ENCODE peak calls at places on chromosomes 12 and 14, in four cellular contexts. One of them, this sample, is unnamed.

GRCh38 chr12:26334621-26335124 is 139.3 kb downstream of the SSPN start:
- DNase-seq in cerebellum: no peak
- DNase-seq in naive thymus-derived CD8-positive, alpha-beta T cell: no peak
- DNase-seq in stimulated activated CD4-positive, alpha-beta T cell treated with anti-CD3 and anti-CD28 coated beads, TNF-alpha, amount 100 ng/mL, for 24 hours: no peak
- DNase-seq in this sample: no peak

GRCh38 chr12:100254876-100255275 is 12.0 kb downstream of the DEPDC4 start:
- DNase-seq in cerebellum: no peak
- DNase-seq in naive thymus-derived CD8-positive, alpha-beta T cell: no peak
- DNase-seq in stimulated activated CD4-positive, alpha-beta T cell treated with anti-CD3 and anti-CD28 coated beads, TNF-alpha, amount 100 ng/mL, for 24 hours: no peak
- DNase-seq in this sample: peak

GRCh38 chr12:110767863-110768262 is 25.2 kb upstream of the PPP1CC start:
- DNase-seq in cerebellum: no peak
- DNase-seq in naive thymus-derived CD8-positive, alpha-beta T cell: no peak
- DNase-seq in stimulated activated CD4-positive, alpha-beta T cell treated with anti-CD3 and anti-CD28 coated beads, TNF-alpha, amount 100 ng/mL, for 24 hours: no peak
- DNase-seq in this sample: no peak

GRCh38 chr14:89349196-89350008 is 67.6 kb downstream of the FOXN3 start:
- DNase-seq in cerebellum: peak
- DNase-seq in naive thymus-derived CD8-positive, alpha-beta T cell: no peak
- DNase-seq in stimulated activated CD4-positive, alpha-beta T cell treated with anti-CD3 and anti-CD28 coated beads, TNF-alpha, amount 100 ng/mL, for 24 hours: no peak
- DNase-seq in this sample: peak

GRCh38 chr12:6532051-6532926 is 2.0 kb upstream of the GAPDH start:
- DNase-seq in cerebellum: peak
- DNase-seq in naive thymus-derived CD8-positive, alpha-beta T cell: peak
- DNase-seq in stimulated activated CD4-positive, alpha-beta T cell treated with anti-CD3 and anti-CD28 coated beads, TNF-alpha, amount 100 ng/mL, for 24 hours: peak
- DNase-seq in this sample: peak

GRCh38 chr12:19045421-19045820 is 84.1 kb upstream of the PLEKHA5 start:
- DNase-seq in cerebellum: no peak
- DNase-seq in naive thymus-derived CD8-positive, alpha-beta T cell: no peak
- DNase-seq in stimulated activated CD4-positive, alpha-beta T cell treated with anti-CD3 and anti-CD28 coated beads, TNF-alpha, amount 100 ng/mL, for 24 hours: no peak
- DNase-seq in this sample: peak

GRCh38 chr12:131909596-131910219 is 15.3 kb downstream of the ULK1 start:
- DNase-seq in cerebellum: no peak
- DNase-seq in naive thymus-derived CD8-positive, alpha-beta T cell: no peak
- DNase-seq in stimulated activated CD4-positive, alpha-beta T cell treated with anti-CD3 and anti-CD28 coated beads, TNF-alpha, amount 100 ng/mL, for 24 hours: no peak
- DNase-seq in this sample: no peak

GRCh38 chr12:108611884-108612415 is 14.1 kb upstream of the TMEM119 start:
- DNase-seq in cerebellum: no peak
- DNase-seq in naive thymus-derived CD8-positive, alpha-beta T cell: peak
- DNase-seq in stimulated activated CD4-positive, alpha-beta T cell treated with anti-CD3 and anti-CD28 coated beads, TNF-alpha, amount 100 ng/mL, for 24 hours: peak
- DNase-seq in this sample: peak

GRCh38 chr14:101561145-101561896 is at the start of gene DIO3:
- DNase-seq in cerebellum: no peak
- DNase-seq in naive thymus-derived CD8-positive, alpha-beta T cell: no peak
- DNase-seq in stimulated activated CD4-positive, alpha-beta T cell treated with anti-CD3 and anti-CD28 coated beads, TNF-alpha, amount 100 ng/mL, for 24 hours: no peak
- DNase-seq in this sample: no peak

GRCh38 chr12:4115570-4115969 is 158.0 kb upstream of the CCND2 start:
- DNase-seq in cerebellum: no peak
- DNase-seq in naive thymus-derived CD8-positive, alpha-beta T cell: no peak
- DNase-seq in stimulated activated CD4-positive, alpha-beta T cell treated with anti-CD3 and anti-CD28 coated beads, TNF-alpha, amount 100 ng/mL, for 24 hours: no peak
- DNase-seq in this sample: no peak

GRCh38 chr12:114611145-114612018 is 72.6 kb downstream of the TBX3 start:
- DNase-seq in cerebellum: no peak
- DNase-seq in naive thymus-derived CD8-positive, alpha-beta T cell: no peak
- DNase-seq in stimulated activated CD4-positive, alpha-beta T cell treated with anti-CD3 and anti-CD28 coated beads, TNF-alpha, amount 100 ng/mL, for 24 hours: no peak
- DNase-seq in this sample: no peak

GRCh38 chr14:23171251-23171975 is 12.0 kb downstream of the SLC7A8 start:
- DNase-seq in cerebellum: no peak
- DNase-seq in naive thymus-derived CD8-positive, alpha-beta T cell: no peak
- DNase-seq in stimulated activated CD4-positive, alpha-beta T cell treated with anti-CD3 and anti-CD28 coated beads, TNF-alpha, amount 100 ng/mL, for 24 hours: no peak
- DNase-seq in this sample: peak

GRCh38 chr12:81872400-81872799 is 113.2 kb upstream of the PPFIA2 start:
- DNase-seq in cerebellum: no peak
- DNase-seq in naive thymus-derived CD8-positive, alpha-beta T cell: no peak
- DNase-seq in stimulated activated CD4-positive, alpha-beta T cell treated with anti-CD3 and anti-CD28 coated beads, TNF-alpha, amount 100 ng/mL, for 24 hours: no peak
- DNase-seq in this sample: peak

GRCh38 chr12:43285248-43285647 is 266.8 kb downstream of the ADAMTS20 start:
- DNase-seq in cerebellum: no peak
- DNase-seq in naive thymus-derived CD8-positive, alpha-beta T cell: no peak
- DNase-seq in stimulated activated CD4-positive, alpha-beta T cell treated with anti-CD3 and anti-CD28 coated beads, TNF-alpha, amount 100 ng/mL, for 24 hours: no peak
- DNase-seq in this sample: peak

GRCh38 chr12:110694330-110694891 is 5.5 kb upstream of the HVCN1 start:
- DNase-seq in cerebellum: no peak
- DNase-seq in naive thymus-derived CD8-positive, alpha-beta T cell: no peak
- DNase-seq in stimulated activated CD4-positive, alpha-beta T cell treated with anti-CD3 and anti-CD28 coated beads, TNF-alpha, amount 100 ng/mL, for 24 hours: no peak
- DNase-seq in this sample: no peak

GRCh38 chr14:96986701-96987474 is 189.7 kb downstream of the VRK1 start:
- DNase-seq in cerebellum: no peak
- DNase-seq in naive thymus-derived CD8-positive, alpha-beta T cell: peak
- DNase-seq in stimulated activated CD4-positive, alpha-beta T cell treated with anti-CD3 and anti-CD28 coated beads, TNF-alpha, amount 100 ng/mL, for 24 hours: no peak
- DNase-seq in this sample: no peak

GRCh38 chr14:75123991-75124390 is 2.9 kb downstream of the NEK9 start:
- DNase-seq in cerebellum: no peak
- DNase-seq in naive thymus-derived CD8-positive, alpha-beta T cell: no peak
- DNase-seq in stimulated activated CD4-positive, alpha-beta T cell treated with anti-CD3 and anti-CD28 coated beads, TNF-alpha, amount 100 ng/mL, for 24 hours: no peak
- DNase-seq in this sample: peak

GRCh38 chr14:57291692-57292647 is 23.2 kb downstream of the AP5M1 start:
- DNase-seq in cerebellum: no peak
- DNase-seq in naive thymus-derived CD8-positive, alpha-beta T cell: no peak
- DNase-seq in stimulated activated CD4-positive, alpha-beta T cell treated with anti-CD3 and anti-CD28 coated beads, TNF-alpha, amount 100 ng/mL, for 24 hours: no peak
- DNase-seq in this sample: no peak

GRCh38 chr14:67517083-67517482 is 16.0 kb upstream of the PLEKHH1 start:
- DNase-seq in cerebellum: peak
- DNase-seq in naive thymus-derived CD8-positive, alpha-beta T cell: no peak
- DNase-seq in stimulated activated CD4-positive, alpha-beta T cell treated with anti-CD3 and anti-CD28 coated beads, TNF-alpha, amount 100 ng/mL, for 24 hours: no peak
- DNase-seq in this sample: peak

GRCh38 chr14:78088941-78089340 is 81.2 kb upstream of the NRXN3 start:
- DNase-seq in cerebellum: no peak
- DNase-seq in naive thymus-derived CD8-positive, alpha-beta T cell: no peak
- DNase-seq in stimulated activated CD4-positive, alpha-beta T cell treated with anti-CD3 and anti-CD28 coated beads, TNF-alpha, amount 100 ng/mL, for 24 hours: no peak
- DNase-seq in this sample: no peak

GRCh38 chr12:92414383-92415065 is 268.9 kb upstream of the BTG1 start:
- DNase-seq in cerebellum: no peak
- DNase-seq in naive thymus-derived CD8-positive, alpha-beta T cell: no peak
- DNase-seq in stimulated activated CD4-positive, alpha-beta T cell treated with anti-CD3 and anti-CD28 coated beads, TNF-alpha, amount 100 ng/mL, for 24 hours: no peak
- DNase-seq in this sample: no peak

GRCh38 chr12:127411141-127411915 is 855.6 kb upstream of the TMEM132C start:
- DNase-seq in cerebellum: no peak
- DNase-seq in naive thymus-derived CD8-positive, alpha-beta T cell: no peak
- DNase-seq in stimulated activated CD4-positive, alpha-beta T cell treated with anti-CD3 and anti-CD28 coated beads, TNF-alpha, amount 100 ng/mL, for 24 hours: no peak
- DNase-seq in this sample: no peak